ENCODE peak calls at places on chromosomes 2 and 18, in four cellular contexts. One of them, this sample, is unnamed.

GRCh38 chr2:11270891-11271290 is 73.5 kb downstream of the ROCK2 start:
- DNase-seq in RCC 7860: no peak
- DNase-seq in adipocyte: peak; percentile 70
- DNase-seq in esophagus squamous epithelium: no peak
- DNase-seq in this sample: no peak

GRCh38 chr2:108607706-108608301 is 73.5 kb downstream of the LIMS1 start:
- DNase-seq in RCC 7860: peak; percentile 10
- DNase-seq in adipocyte: peak; percentile 66
- DNase-seq in esophagus squamous epithelium: no peak
- DNase-seq in this sample: peak; percentile 28

GRCh38 chr18:7803956-7804469 is 236.9 kb downstream of the PTPRM start:
- DNase-seq in RCC 7860: no peak
- DNase-seq in adipocyte: no peak
- DNase-seq in esophagus squamous epithelium: no peak
- DNase-seq in this sample: no peak

GRCh38 chr2:203594541-203594940 is 59.4 kb upstream of the RAPH1 start:
- DNase-seq in RCC 7860: no peak
- DNase-seq in adipocyte: peak; percentile 47
- DNase-seq in esophagus squamous epithelium: no peak
- DNase-seq in this sample: no peak

GRCh38 chr18:4271952-4272351 is 183.2 kb downstream of the DLGAP1 start:
- DNase-seq in RCC 7860: no peak
- DNase-seq in adipocyte: no peak
- DNase-seq in esophagus squamous epithelium: no peak
- DNase-seq in this sample: no peak

GRCh38 chr2:112055833-112056625 is 960 bp downstream of the TMEM87B start:
- DNase-seq in RCC 7860: peak; percentile 56
- DNase-seq in adipocyte: peak; percentile 89
- DNase-seq in esophagus squamous epithelium: no peak
- DNase-seq in this sample: peak; percentile 23

GRCh38 chr2:30752811-30753210 is 54.4 kb downstream of the CAPN13 start:
- DNase-seq in RCC 7860: no peak
- DNase-seq in adipocyte: no peak
- DNase-seq in esophagus squamous epithelium: no peak
- DNase-seq in this sample: no peak

GRCh38 chr18:21444465-21445023 is 156.0 kb downstream of the ESCO1 start:
- DNase-seq in RCC 7860: peak; percentile 49
- DNase-seq in adipocyte: peak; percentile 85
- DNase-seq in esophagus squamous epithelium: no peak
- DNase-seq in this sample: peak; percentile 65

GRCh38 chr2:206424134-206424533 is 19.2 kb upstream of the ADAM23 start:
- DNase-seq in RCC 7860: no peak
- DNase-seq in adipocyte: peak; percentile 22
- DNase-seq in esophagus squamous epithelium: no peak
- DNase-seq in this sample: no peak

GRCh38 chr18:76633504-76634259 is 138.6 kb upstream of the ZNF516 start:
- DNase-seq in RCC 7860: no peak
- DNase-seq in adipocyte: no peak
- DNase-seq in esophagus squamous epithelium: no peak
- DNase-seq in this sample: no peak

GRCh38 chr2:20650412-20650879 is 452 bp downstream of the HS1BP3 start:
- DNase-seq in RCC 7860: peak; percentile 29
- DNase-seq in adipocyte: peak; percentile 70
- DNase-seq in esophagus squamous epithelium: no peak
- DNase-seq in this sample: peak; percentile 39

GRCh38 chr2:178804791-178805190 is 2.4 kb downstream of the TTN start:
- DNase-seq in RCC 7860: peak; percentile 36
- DNase-seq in adipocyte: no peak
- DNase-seq in esophagus squamous epithelium: no peak
- DNase-seq in this sample: no peak

GRCh38 chr2:231707625-231708049 is 688 bp upstream of the PTMA start:
- DNase-seq in RCC 7860: no peak
- DNase-seq in adipocyte: peak; percentile 52
- DNase-seq in esophagus squamous epithelium: peak; percentile 54
- DNase-seq in this sample: no peak

GRCh38 chr2:188805229-188805628 is 168.9 kb upstream of the COL3A1 start:
- DNase-seq in RCC 7860: no peak
- DNase-seq in adipocyte: no peak
- DNase-seq in esophagus squamous epithelium: no peak
- DNase-seq in this sample: no peak

GRCh38 chr2:227826563-227826962 is 12.9 kb downstream of the CCL20 start:
- DNase-seq in RCC 7860: no peak
- DNase-seq in adipocyte: no peak
- DNase-seq in esophagus squamous epithelium: no peak
- DNase-seq in this sample: no peak

GRCh38 chr2:21836766-21837543 is 713.2 kb downstream of the TDRD15 start:
- DNase-seq in RCC 7860: no peak
- DNase-seq in adipocyte: peak; percentile 66
- DNase-seq in esophagus squamous epithelium: no peak
- DNase-seq in this sample: no peak

GRCh38 chr2:142875010-142875409 is 2.5 kb upstream of the KYNU start:
- DNase-seq in RCC 7860: no peak
- DNase-seq in adipocyte: no peak
- DNase-seq in esophagus squamous epithelium: no peak
- DNase-seq in this sample: no peak

GRCh38 chr2:59774821-59775463 is 778.5 kb downstream of the BCL11A start:
- DNase-seq in RCC 7860: no peak
- DNase-seq in adipocyte: no peak
- DNase-seq in esophagus squamous epithelium: no peak
- DNase-seq in this sample: no peak

GRCh38 chr2:41791523-41791922 is 256.3 kb upstream of the PKDCC start:
- DNase-seq in RCC 7860: no peak
- DNase-seq in adipocyte: peak; percentile 50
- DNase-seq in esophagus squamous epithelium: no peak
- DNase-seq in this sample: no peak

GRCh38 chr18:38575023-38575422 is 1009.4 kb upstream of the CELF4 start:
- DNase-seq in RCC 7860: no peak
- DNase-seq in adipocyte: no peak
- DNase-seq in esophagus squamous epithelium: no peak
- DNase-seq in this sample: no peak

GRCh38 chr2:38095655-38095995 is 19.7 kb upstream of the CYP1B1 start:
- DNase-seq in RCC 7860: no peak
- DNase-seq in adipocyte: no peak
- DNase-seq in esophagus squamous epithelium: no peak
- DNase-seq in this sample: no peak

GRCh38 chr2:223536546-223536945 is 65.6 kb downstream of the SCG2 start:
- DNase-seq in RCC 7860: no peak
- DNase-seq in adipocyte: no peak
- DNase-seq in esophagus squamous epithelium: no peak
- DNase-seq in this sample: no peak

GRCh38 chr2:147327636-147328035 is 517.2 kb upstream of the ACVR2A start:
- DNase-seq in RCC 7860: no peak
- DNase-seq in adipocyte: no peak
- DNase-seq in esophagus squamous epithelium: no peak
- DNase-seq in this sample: no peak

GRCh38 chr2:150468350-150468960 is 19.0 kb downstream of the RND3 start:
- DNase-seq in RCC 7860: no peak
- DNase-seq in adipocyte: no peak
- DNase-seq in esophagus squamous epithelium: no peak
- DNase-seq in this sample: no peak

GRCh38 chr2:109380502-109381326 is 233.1 kb downstream of the SEPTIN10 start:
- DNase-seq in RCC 7860: no peak
- DNase-seq in adipocyte: no peak
- DNase-seq in esophagus squamous epithelium: no peak
- DNase-seq in this sample: no peak

GRCh38 chr18:79366177-79367094 is 29.3 kb upstream of the NFATC1 start:
- DNase-seq in RCC 7860: no peak
- DNase-seq in adipocyte: peak; percentile 86
- DNase-seq in esophagus squamous epithelium: no peak
- DNase-seq in this sample: no peak

GRCh38 chr2:53646788-53647187 is 120.8 kb upstream of the CHAC2 start:
- DNase-seq in RCC 7860: no peak
- DNase-seq in adipocyte: no peak
- DNase-seq in esophagus squamous epithelium: no peak
- DNase-seq in this sample: no peak

GRCh38 chr2:10043906-10044601 is 704 bp downstream of the KLF11 start:
- DNase-seq in RCC 7860: peak; percentile 87
- DNase-seq in adipocyte: peak; percentile 97
- DNase-seq in esophagus squamous epithelium: peak; percentile 74
- DNase-seq in this sample: peak; percentile 83

This sample was measured in midbrain.